ENCODE peak calls at places on chromosomes 2 and 18, in four cellular contexts. X is testis, I is A673, W is PC-3. P is an unnamed sample.

GRCh38 chr18:22974707-22975106 is 41.6 kb downstream of the RBBP8 start:
- DNase-seq in X (no peak), I (no peak), W (no peak), P (no peak)

GRCh38 chr2:97738236-97739019 is 25.1 kb downstream of the ZAP70 start:
- DNase-seq in W (no peak), I (no peak), X (no peak), P (no peak)

GRCh38 chr2:104547251-104547650 is 306.7 kb upstream of the POU3F3 start:
- DNase-seq in X (no peak), I (no peak), W (no peak), P (no peak)

GRCh38 chr2:153940511-153940910 is 68.8 kb downstream of the GALNT13 start:
- DNase-seq in I (no peak), W (peak), X (no peak), P (no peak)

GRCh38 chr18:58416704-58417683 is 211.9 kb downstream of the ALPK2 start:
- DNase-seq in W (peak), X (no peak), I (no peak), P (no peak)

GRCh38 chr2:11753886-11754704 is 7.7 kb downstream of the LPIN1 start:
- DNase-seq in I (peak), X (no peak), W (peak), P (peak)

GRCh38 chr2:139366659-139367058 is 586.5 kb upstream of the NXPH2 start:
- DNase-seq in W (no peak), X (no peak), I (no peak), P (no peak)

GRCh38 chr18:55968550-55968949 is 380.6 kb upstream of the TCF4 start:
- DNase-seq in I (no peak), X (no peak), W (peak), P (no peak)

GRCh38 chr2:17195016-17195415 is 323.2 kb downstream of the RAD51AP2 start:
- DNase-seq in W (no peak), X (no peak), I (no peak), P (no peak)

GRCh38 chr2:51711761-51712160 is 679.8 kb upstream of the NRXN1 start:
- DNase-seq in I (no peak), X (no peak), W (no peak), P (no peak)

GRCh38 chr18:10792181-10792580 is 266.4 kb downstream of the NAPG start:
- DNase-seq in W (no peak), I (no peak), X (no peak), P (no peak)

GRCh38 chr2:55056024-55056521 is 5.8 kb upstream of the RTN4 start:
- DNase-seq in W (no peak), X (no peak), I (no peak), P (no peak)

GRCh38 chr2:231263118-231263831 is 64.8 kb downstream of the ARMC9 start:
- DNase-seq in W (no peak), X (no peak), I (no peak), P (no peak)

DNA sequence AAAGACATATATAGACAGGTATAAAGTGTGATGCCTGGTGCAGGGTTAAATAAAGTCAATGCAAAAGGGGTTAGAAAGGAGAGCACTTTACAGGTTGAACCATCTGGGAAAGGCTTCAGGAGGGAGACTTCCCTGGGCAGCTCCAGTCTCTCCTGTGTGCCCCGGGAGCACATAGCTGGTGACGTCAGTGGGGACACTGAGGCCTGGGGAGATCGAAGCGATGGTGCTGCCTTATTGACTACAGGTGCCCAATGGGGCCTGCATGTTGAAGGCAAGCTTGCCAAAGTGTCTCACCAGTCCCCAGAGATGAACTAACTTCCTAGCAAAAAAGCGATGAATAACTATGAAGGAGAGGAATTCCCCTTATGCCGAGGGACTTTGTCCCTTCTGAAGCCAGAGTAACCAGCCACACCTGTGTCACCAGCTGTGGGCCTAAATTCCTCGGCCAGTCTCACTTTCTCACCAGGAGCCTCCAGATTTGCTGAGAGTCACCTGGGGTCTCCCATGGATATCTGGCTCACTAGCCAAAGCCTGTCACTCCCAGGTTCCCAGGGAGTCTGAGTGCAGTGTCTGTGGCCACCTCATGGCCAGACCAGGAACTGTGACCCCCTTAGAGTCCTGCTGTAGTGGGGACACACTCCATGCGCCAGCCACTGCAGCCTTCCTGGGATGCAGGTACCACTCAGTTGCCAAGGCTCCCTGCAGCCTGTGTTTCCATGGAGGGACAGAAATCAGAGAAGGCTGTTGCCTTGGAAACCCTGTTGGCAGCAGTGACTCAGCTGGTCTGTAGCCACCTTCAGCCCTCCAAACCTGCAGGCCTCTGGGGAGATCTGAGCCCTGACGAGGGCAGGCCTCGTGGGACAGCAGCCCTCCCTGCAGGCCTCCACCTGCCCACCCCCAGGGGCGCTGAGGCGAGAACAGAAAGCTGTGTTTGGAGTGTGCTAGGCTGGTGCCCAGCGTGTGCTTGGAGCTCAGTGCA is 128.7 kb downstream of the CTIF start:
- DNase-seq in W (peak), X (peak), I (no peak), P (peak)
- TF ChIP-seq CTCF in W (peak), X (no peak), I (no peak), P (no peak)

GRCh38 chr2:35343135-35343534 is 1012.4 kb upstream of the CRIM1 start:
- DNase-seq in W (peak), X (no peak), I (peak), P (no peak)
- TF ChIP-seq CTCF in W (peak), X (no peak), I (peak), P (no peak)

GRCh38 chr2:205170399-205170798 is 511.9 kb upstream of the NRP2 start:
- DNase-seq in I (no peak), W (no peak), X (no peak), P (no peak)

GRCh38 chr2:205175831-205176230 is 506.5 kb upstream of the NRP2 start:
- DNase-seq in I (no peak), X (no peak), W (no peak), P (no peak)

GRCh38 chr2:205166749-205167148 is 515.6 kb upstream of the NRP2 start:
- DNase-seq in W (no peak), X (no peak), I (no peak), P (no peak)

GRCh38 chr2:205169453-205169852 is 512.8 kb upstream of the NRP2 start:
- DNase-seq in W (no peak), I (no peak), X (no peak), P (no peak)

GRCh38 chr2:205171541-205171940 is 510.8 kb upstream of the NRP2 start:
- DNase-seq in I (no peak), W (no peak), X (no peak), P (no peak)
- TF ChIP-seq CTCF in I (no peak), W (no peak), X (no peak), P (no peak)

GRCh38 chr2:33229646-33230045 is 246.8 kb upstream of the RASGRP3 start:
- DNase-seq in W (peak), I (no peak), X (no peak), P (no peak)
- TF ChIP-seq CTCF in W (peak), I (no peak), X (no peak), P (no peak)

P was measured in GM10248.